ENCODE peak calls at places on chromosomes 5 and 9, in ten cellular contexts. C, E, H, B, M, F, R, L, N and W are unnamed samples.

GRCh38 chr9:92463989-92464388 is 18.3 kb downstream of the ASPN start:
- DNase-seq in F (no peak), E (peak), R (no peak), L (no peak), B (peak), C (peak), H (no peak), M (no peak), N (peak), W (no peak)

GRCh38 chr5:54212331-54212730 is 98.0 kb downstream of the ARL15 start:
- DNase-seq in M (no peak), F (no peak), L (no peak), C (no peak), H (no peak), B (no peak), E (no peak), R (no peak), N (no peak), W (no peak)

GRCh38 chr5:11319851-11320580 is 559.0 kb upstream of the DAP start:
- DNase-seq in M (no peak), E (no peak), F (no peak), B (peak), N (no peak), H (no peak), L (no peak), R (no peak), C (no peak), W (no peak)

GRCh38 chr5:107074991-107075390 is 595.7 kb downstream of the EFNA5 start:
- DNase-seq in N (no peak), R (no peak), F (no peak), H (no peak), E (no peak), M (no peak), L (no peak), B (no peak), C (no peak), W (no peak)

GRCh38 chr9:28212979-28213378 is 639.7 kb upstream of the C9orf72 start:
- DNase-seq in F (no peak), E (peak), B (peak), L (no peak), R (no peak), H (no peak), M (no peak), N (peak), C (peak), W (no peak)

GRCh38 chr5:108484035-108484434 is 102.1 kb upstream of the FBXL17 start:
- DNase-seq in C (no peak), R (no peak), M (no peak), H (no peak), B (no peak), E (no peak), N (no peak), L (no peak), F (no peak), W (no peak)

GRCh38 chr5:132103380-132103951 is 29.9 kb downstream of the CSF2 start:
- DNase-seq in R (peak), M (peak), L (peak), C (peak), F (no peak), E (peak), B (peak), N (peak), H (no peak), W (peak)

GRCh38 chr5:95237324-95237723 is 47.6 kb downstream of the MCTP1 start:
- DNase-seq in R (no peak), N (no peak), H (no peak), M (no peak), B (no peak), L (no peak), C (no peak), E (no peak), F (no peak), W (no peak)

GRCh38 chr5:170408189-170408588 is 19.0 kb upstream of the KCNMB1 start:
- DNase-seq in N (no peak), B (no peak), H (no peak), C (no peak), F (no peak), L (no peak), E (no peak), M (no peak), R (no peak), W (no peak)

GRCh38 chr9:128216781-128217553 is 13.8 kb downstream of the DNM1 start:
- DNase-seq in L (no peak), H (no peak), M (no peak), C (no peak), N (no peak), E (no peak), F (no peak), B (no peak), R (no peak), W (no peak)

GRCh38 chr9:136995772-136996308 is 528 bp downstream of the CLIC3 start:
- DNase-seq in R (peak), N (peak), L (no peak), M (no peak), C (no peak), E (no peak), F (no peak), B (peak), H (no peak), W (no peak)

GRCh38 chr5:80318212-80318611 is 1.6 kb upstream of the SPZ1 start:
- DNase-seq in C (no peak), E (peak), H (peak), B (peak), N (peak), F (no peak), M (no peak), R (no peak), L (no peak), W (no peak)

GRCh38 chr9:79570449-79571308 is 1.1 kb upstream of the TLE4 start:
- DNase-seq in M (peak), H (peak), C (no peak), L (peak), E (peak), N (peak), B (peak), R (peak), F (peak), W (peak)

GRCh38 chr5:108726446-108727091 is 21.1 kb upstream of the FER start:
- DNase-seq in L (no peak), H (peak), B (no peak), E (no peak), R (no peak), M (no peak), C (no peak), N (peak), F (no peak), W (no peak)

GRCh38 chr5:79621056-79621455 is 8.8 kb downstream of the TENT2 start:
- DNase-seq in L (no peak), B (peak), C (peak), N (peak), F (no peak), R (no peak), H (no peak), M (no peak), E (peak), W (no peak)

GRCh38 chr9:129135476-129135875 is 24.3 kb downstream of the PTPA start:
- DNase-seq in C (no peak), B (no peak), L (no peak), H (no peak), R (no peak), F (no peak), E (no peak), N (no peak), M (peak), W (no peak)

GRCh38 chr5:98514106-98514665 is 259.3 kb upstream of the RGMB start:
- DNase-seq in R (no peak), H (no peak), C (no peak), L (no peak), B (no peak), F (no peak), N (peak), E (no peak), M (no peak), W (no peak)

GRCh38 chr5:158234323-158235158 is 375.6 kb upstream of the CLINT1 start:
- DNase-seq in H (no peak), B (peak), L (no peak), R (no peak), C (no peak), E (no peak), F (no peak), M (no peak), N (no peak), W (peak)

GRCh38 chr9:88577736-88578485 is 42.9 kb downstream of the NXNL2 start:
- DNase-seq in R (no peak), N (no peak), H (no peak), L (no peak), B (no peak), F (no peak), E (no peak), C (no peak), M (no peak), W (no peak)

GRCh38 chr5:179294131-179294780 is 51.0 kb downstream of the ADAMTS2 start:
- DNase-seq in B (no peak), M (peak), L (no peak), R (peak), E (no peak), N (no peak), H (peak), F (no peak), C (no peak), W (no peak)

GRCh38 chr9:114037249-114037648 is 40.9 kb downstream of the AMBP start:
- DNase-seq in R (no peak), L (no peak), M (no peak), E (no peak), B (no peak), C (no peak), N (no peak), H (no peak), F (no peak), W (no peak)

GRCh38 chr9:97529363-97530076 is 28.1 kb downstream of the TMOD1 start:
- DNase-seq in L (no peak), H (no peak), C (no peak), M (no peak), B (no peak), R (no peak), E (peak), F (no peak), N (peak), W (no peak)

GRCh38 chr9:69671904-69672827 is at the start of gene APBA1:
- DNase-seq in H (peak), M (peak), L (peak), E (peak), B (peak), C (no peak), N (peak), R (peak), F (peak), W (no peak)

GRCh38 chr9:81682177-81682576 is 7.2 kb downstream of the TLE1 start:
- DNase-seq in M (no peak), R (no peak), E (no peak), L (no peak), C (no peak), N (no peak), H (no peak), B (no peak), F (no peak), W (no peak)

GRCh38 chr9:81683704-81684103 is 5.6 kb downstream of the TLE1 start:
- DNase-seq in C (no peak), H (no peak), R (no peak), B (no peak), L (no peak), M (no peak), F (no peak), N (no peak), E (no peak), W (no peak)

GRCh38 chr9:81680506-81680905 is 8.8 kb downstream of the TLE1 start:
- DNase-seq in B (no peak), N (no peak), C (no peak), R (no peak), H (no peak), E (no peak), L (no peak), M (no peak), F (no peak), W (no peak)

GRCh38 chr9:81682797-81683196 is 6.5 kb downstream of the TLE1 start:
- DNase-seq in N (peak), C (no peak), H (no peak), B (peak), F (no peak), L (no peak), E (peak), M (no peak), R (peak), W (no peak)

DNA sequence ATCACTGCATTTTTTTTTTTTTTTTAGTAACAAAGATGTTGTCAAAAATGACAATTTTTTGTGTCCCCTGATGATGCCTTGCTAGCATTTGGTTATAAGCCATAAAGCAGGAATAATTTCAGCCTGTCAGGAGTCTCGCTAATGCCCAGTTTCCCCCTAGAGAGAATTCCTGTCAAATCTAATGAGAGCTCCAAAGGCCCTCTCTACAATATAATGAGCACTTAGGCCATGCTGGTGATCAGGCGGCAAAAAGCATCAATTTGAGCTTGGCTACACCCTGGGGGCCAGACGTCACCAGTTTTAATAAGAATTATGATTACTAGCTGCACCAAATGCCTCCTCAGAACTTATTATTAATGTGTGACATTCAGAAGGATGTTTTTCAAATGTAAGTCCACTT is 6.1 kb downstream of the TLE1 start:
- DNase-seq in B (no peak), M (no peak), R (no peak), F (no peak), E (no peak), C (no peak), L (no peak), H (no peak), N (no peak), W (no peak)
- H3K4me3 ChIP-seq in B (no peak), M (no peak), R (peak), F (no peak), E (no peak), C (no peak), L (no peak), H (no peak), N (no peak), W (no peak)

DNA sequence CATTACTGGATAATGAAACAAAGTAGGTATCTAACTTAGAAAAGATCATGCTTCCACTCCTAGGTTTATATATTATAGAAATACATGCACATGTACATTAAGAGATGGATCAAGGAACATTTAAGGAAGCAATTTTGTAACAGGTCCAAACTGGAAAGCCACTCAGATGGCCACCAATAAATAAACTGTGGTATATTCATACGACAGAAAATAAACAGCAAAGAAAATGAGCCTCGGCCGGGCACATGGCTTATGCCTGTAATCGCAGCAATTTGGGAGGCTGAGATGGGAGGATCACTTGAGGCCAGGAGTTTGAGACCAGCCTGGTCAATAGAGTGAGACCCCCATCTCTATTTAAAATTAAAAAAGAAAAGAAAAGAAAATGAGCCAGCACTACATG is 25.6 kb downstream of the CEMIP2 start:
- DNase-seq in B (no peak), F (no peak), N (no peak), R (no peak), C (no peak), M (no peak), E (no peak), H (no peak), L (no peak), W (no peak)
- H3K4me3 ChIP-seq in B (no peak), F (no peak), N (no peak), R (no peak), C (no peak), M (no peak), E (no peak), H (no peak), L (no peak), W (no peak)

GRCh38 chr5:171847026-171847425 is 61.4 kb downstream of the SMIM23 start:
- DNase-seq in H (no peak), F (no peak), L (no peak), E (no peak), N (no peak), C (no peak), M (no peak), R (no peak), B (no peak), W (no peak)
- H3K4me3 ChIP-seq in H (no peak), F (no peak), L (no peak), E (no peak), N (no peak), C (no peak), M (no peak), R (no peak), B (no peak), W (no peak)

DNA sequence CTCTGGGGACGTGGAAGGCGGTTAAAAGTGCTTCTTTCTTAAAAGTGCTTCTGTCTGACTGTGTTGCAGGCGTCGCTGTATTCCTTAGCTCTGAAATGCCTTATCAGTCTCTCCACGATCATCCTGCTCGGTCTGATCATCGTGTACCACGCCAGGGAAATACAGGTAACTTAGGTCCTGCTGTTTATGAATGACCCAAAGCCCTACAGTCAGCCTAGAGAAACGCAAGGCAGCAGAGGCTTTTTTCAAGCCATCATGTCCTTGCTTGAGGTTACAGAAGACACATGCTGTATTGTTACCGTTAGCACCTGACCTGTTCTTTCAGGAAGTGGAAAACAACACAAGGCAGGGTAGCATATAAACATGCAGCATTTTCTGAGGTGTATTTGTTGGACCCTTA is 2.0 kb downstream of the KCNN2 start:
- DNase-seq in E (no peak), C (no peak), R (no peak), F (peak), N (no peak), B (no peak), H (no peak), L (no peak), M (no peak), W (no peak)
- H3K4me3 ChIP-seq in E (no peak), C (peak), R (no peak), F (no peak), N (no peak), B (no peak), H (peak), L (no peak), M (peak), W (no peak)

GRCh38 chr9:110351009-110351467 is 13.4 kb upstream of the TXNDC8 start:
- DNase-seq in H (no peak), E (peak), L (no peak), F (no peak), C (peak), M (no peak), N (peak), R (no peak), B (peak), W (no peak)
- H3K4me3 ChIP-seq in H (no peak), E (no peak), L (no peak), F (no peak), C (no peak), M (no peak), N (no peak), R (no peak), B (no peak), W (no peak)

GRCh38 chr9:135499326-135500070 is 984 bp upstream of the MRPS2 start:
- DNase-seq in E (peak), M (peak), R (peak), C (peak), N (peak), B (peak), F (peak), H (peak), L (peak), W (peak)
- H3K4me3 ChIP-seq in E (peak), M (peak), R (peak), C (peak), N (peak), B (peak), F (peak), H (peak), L (peak), W (peak)

GRCh38 chr5:77843570-77844407 is 67.7 kb upstream of the TBCA start:
- DNase-seq in L (no peak), R (no peak), F (no peak), H (no peak), C (no peak), M (peak), N (no peak), B (no peak), E (no peak), W (no peak)
- H3K4me3 ChIP-seq in L (no peak), R (peak), F (no peak), H (peak), C (peak), M (peak), N (peak), B (peak), E (peak), W (no peak)